ENCODE peak calls at places on chromosomes 7 and 10, in eight cellular contexts. B, P, X, S, Q, C, O and N are unnamed samples.

GRCh38 chr10:124032982-124033886 is 60.2 kb downstream of the CHST15 start:
- DNase-seq in B (no peak), P (peak; percentile 31), X (no peak), S (no peak), Q (peak; percentile 13), C (peak; percentile 83), O (no peak), N (peak; percentile 91)

GRCh38 chr10:133465950-133466474 is 12.3 kb downstream of the SCART1 start:
- DNase-seq in B (no peak), P (no peak), X (no peak), S (no peak), Q (no peak), C (no peak), O (no peak), N (no peak)

GRCh38 chr10:15324611-15325010 is 46.5 kb downstream of the FAM171A1 start:
- DNase-seq in B (no peak), P (peak; percentile 56), X (no peak), S (no peak), Q (no peak), C (peak; percentile 58), O (no peak), N (no peak)

GRCh38 chr7:147413243-147413642 is 1177.3 kb upstream of the C7orf33 start:
- DNase-seq in B (no peak), P (no peak), X (no peak), S (no peak), Q (no peak), C (no peak), O (no peak), N (no peak)

GRCh38 chr7:105651798-105652197 is 70.5 kb upstream of the EFCAB10 start:
- DNase-seq in B (no peak), P (no peak), X (no peak), S (no peak), Q (no peak), C (no peak), O (no peak), N (no peak)

GRCh38 chr10:45181483-45181882 is 133.9 kb downstream of the OR13A1 start:
- DNase-seq in B (peak; percentile 23), P (peak; percentile 67), X (no peak), S (no peak), Q (no peak), C (peak; percentile 63), O (no peak), N (peak; percentile 36)

GRCh38 chr10:117320050-117320665 is 55.1 kb downstream of the PDZD8 start:
- DNase-seq in B (no peak), P (peak; percentile 24), X (peak; percentile 46), S (no peak), Q (no peak), C (peak; percentile 41), O (no peak), N (peak; percentile 54)

GRCh38 chr7:25409897-25410635 is 181.8 kb upstream of the NPVF start:
- DNase-seq in B (no peak), P (no peak), X (no peak), S (no peak), Q (no peak), C (no peak), O (no peak), N (no peak)

GRCh38 chr10:14508725-14509124 is 178.0 kb upstream of the FRMD4A start:
- DNase-seq in B (no peak), P (no peak), X (no peak), S (no peak), Q (no peak), C (peak; percentile 72), O (no peak), N (no peak)

GRCh38 chr10:104054430-104054829 is 31.2 kb downstream of the COL17A1 start:
- DNase-seq in B (no peak), P (peak; percentile 78), X (no peak), S (no peak), Q (peak; percentile 18), C (peak; percentile 71), O (no peak), N (no peak)

GRCh38 chr7:121803041-121803440 is 69.9 kb upstream of the PTPRZ1 start:
- DNase-seq in B (no peak), P (no peak), X (no peak), S (no peak), Q (no peak), C (no peak), O (no peak), N (no peak)

GRCh38 chr7:22113041-22113440 is 167.3 kb upstream of the CDCA7L start:
- DNase-seq in B (no peak), P (no peak), X (no peak), S (no peak), Q (no peak), C (no peak), O (no peak), N (no peak)

GRCh38 chr7:132207782-132208181 is 368.5 kb downstream of the PLXNA4 start:
- DNase-seq in B (no peak), P (no peak), X (no peak), S (no peak), Q (no peak), C (no peak), O (no peak), N (no peak)

GRCh38 chr10:58175990-58176910 is 91.4 kb downstream of the IPMK start:
- DNase-seq in B (no peak), P (peak; percentile 8), X (peak; percentile 70), S (no peak), Q (no peak), C (peak; percentile 36), O (no peak), N (peak; percentile 50)

GRCh38 chr10:73759512-73760115 is 15.4 kb downstream of the SEC24C start:
- DNase-seq in B (no peak), P (no peak), X (no peak), S (no peak), Q (no peak), C (no peak), O (no peak), N (no peak)

GRCh38 chr10:63711866-63712716 is 190.9 kb downstream of the REEP3 start:
- DNase-seq in B (peak; percentile 97), P (peak; percentile 97), X (no peak), S (no peak), Q (peak; percentile 86), C (peak; percentile 100), O (peak; percentile 98), N (peak; percentile 89)

GRCh38 chr7:127189885-127190284 is 62.9 kb downstream of the GRM8 start:
- DNase-seq in B (no peak), P (no peak), X (peak; percentile 60), S (no peak), Q (no peak), C (no peak), O (no peak), N (no peak)

GRCh38 chr7:51428226-51428887 is 111.7 kb upstream of the COBL start:
- DNase-seq in B (no peak), P (no peak), X (no peak), S (no peak), Q (no peak), C (peak; percentile 5), O (no peak), N (peak; percentile 3)

GRCh38 chr10:17344206-17344605 is 110.2 kb downstream of the ST8SIA6 start:
- DNase-seq in B (no peak), P (no peak), X (no peak), S (no peak), Q (no peak), C (peak; percentile 47), O (no peak), N (peak; percentile 3)

GRCh38 chr10:114301177-114301576 is 62.1 kb downstream of the VWA2 start:
- DNase-seq in B (no peak), P (no peak), X (no peak), S (no peak), Q (no peak), C (no peak), O (no peak), N (no peak)

GRCh38 chr10:116198636-116199035 is 74.4 kb downstream of the GFRA1 start:
- DNase-seq in B (no peak), P (no peak), X (no peak), S (no peak), Q (no peak), C (no peak), O (no peak), N (no peak)

GRCh38 chr10:24453973-24454372 is 245.0 kb downstream of the KIAA1217 start:
- DNase-seq in B (no peak), P (no peak), X (no peak), S (no peak), Q (no peak), C (no peak), O (no peak), N (no peak)

GRCh38 chr7:16298221-16298620 is 123.1 kb downstream of the CRPPA start:
- DNase-seq in B (no peak), P (no peak), X (no peak), S (no peak), Q (no peak), C (no peak), O (no peak), N (no peak)

GRCh38 chr10:92573091-92573797 is 649 bp downstream of the IDE start:
- DNase-seq in B (peak; percentile 35), P (peak; percentile 54), X (peak; percentile 47), S (no peak), Q (no peak), C (peak; percentile 46), O (peak; percentile 41), N (peak; percentile 54)
- TF ChIP-seq CTCF in B (no peak), P (peak; percentile 35), X (peak; percentile 10), S (peak; percentile 32), Q (peak; percentile 21), C (peak; percentile 8), O (no peak), N (peak; percentile 29)

DNA sequence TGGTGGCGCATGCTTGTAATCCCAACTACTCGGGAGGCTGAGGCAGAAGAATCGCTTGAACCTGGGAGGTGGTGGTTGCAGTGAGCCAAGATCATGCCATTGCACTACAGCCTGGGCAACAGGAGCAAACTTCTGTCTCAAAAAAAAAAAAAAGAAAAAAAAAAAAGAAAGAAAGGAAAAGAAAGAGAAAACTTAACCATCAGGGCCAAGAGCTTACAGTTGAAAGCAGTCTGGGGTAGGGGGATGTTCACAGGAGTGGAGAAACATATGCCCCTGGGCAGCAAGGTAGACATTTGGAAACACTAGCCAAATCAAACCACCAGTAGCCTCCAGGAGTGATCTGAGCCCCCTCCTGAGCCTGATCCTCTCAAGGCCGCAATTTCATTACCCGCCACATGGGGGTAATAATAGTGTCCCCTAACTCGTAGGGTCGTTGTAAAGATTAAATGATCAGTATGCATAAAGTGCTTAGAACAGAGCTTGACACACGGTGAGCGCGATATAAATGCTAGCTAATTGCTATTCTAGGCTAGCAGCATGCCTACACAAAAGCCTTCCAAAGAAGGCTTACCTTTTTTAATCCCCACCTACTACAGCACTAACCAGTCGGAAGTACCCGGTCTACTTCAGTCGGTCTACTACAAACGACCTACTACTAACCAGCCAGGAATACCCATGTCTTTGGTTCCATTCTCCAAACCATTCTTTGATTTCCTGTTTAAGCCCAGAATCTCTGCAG is 274.3 kb upstream of the NEBL start:
- DNase-seq in B (no peak), P (no peak), X (no peak), S (no peak), Q (no peak), C (peak; percentile 37), O (no peak), N (peak; percentile 25)
- TF ChIP-seq CTCF in B (no peak), P (no peak), X (peak; percentile 29), S (peak; percentile 42), Q (peak; percentile 17), C (peak; percentile 48), O (no peak), N (peak; percentile 56)

GRCh38 chr7:47047384-47047783 is 534.5 kb downstream of the TNS3 start:
- DNase-seq in B (no peak), P (peak; percentile 61), X (no peak), S (no peak), Q (no peak), C (peak; percentile 13), O (no peak), N (no peak)
- TF ChIP-seq CTCF in B (no peak), P (no peak), X (no peak), S (no peak), Q (no peak), C (no peak), O (no peak), N (no peak)

GRCh38 chr7:100476903-100477870 is 1.8 kb downstream of the TSC22D4 start:
- DNase-seq in B (peak; percentile 64), P (no peak), X (no peak), S (no peak), Q (no peak), C (no peak), O (no peak), N (no peak)
- TF ChIP-seq CTCF in B (peak; percentile 18), P (peak; percentile 38), X (peak; percentile 43), S (no peak), Q (peak; percentile 30), C (peak; percentile 39), O (no peak), N (peak; percentile 50)